ENCODE peak calls at places on chromosome 15, in six cellular contexts. One of them, this sample, is unnamed.

GRCh38 chr15:97598353-97598798 is 362.1 kb upstream of the ARRDC4 start:
- DNase-seq in GM10248: no peak
- DNase-seq in nephron progenitor cell: no peak
- DNase-seq in psoas muscle: no peak
- DNase-seq in tibial nerve: no peak
- DNase-seq in activated CD8-positive, alpha-beta T cell treated with anti-CD3 and anti-CD28 coated beads for 36 hours: no peak
- DNase-seq in this sample: no peak

GRCh38 chr15:48627260-48627969 is 18.1 kb downstream of the FBN1 start:
- DNase-seq in GM10248: no peak
- DNase-seq in activated CD8-positive, alpha-beta T cell treated with anti-CD3 and anti-CD28 coated beads for 36 hours: no peak
- DNase-seq in psoas muscle: no peak
- DNase-seq in nephron progenitor cell: no peak
- DNase-seq in tibial nerve: no peak
- DNase-seq in this sample: no peak

GRCh38 chr15:45200799-45201556 is 13.2 kb upstream of the SHF start:
- DNase-seq in nephron progenitor cell: peak; percentile 84
- DNase-seq in GM10248: no peak
- DNase-seq in activated CD8-positive, alpha-beta T cell treated with anti-CD3 and anti-CD28 coated beads for 36 hours: peak; percentile 89
- DNase-seq in psoas muscle: peak; percentile 91
- DNase-seq in tibial nerve: peak; percentile 82
- DNase-seq in this sample: no peak

GRCh38 chr15:68775671-68776476 is 44.8 kb downstream of the ANP32A start:
- DNase-seq in GM10248: no peak
- DNase-seq in tibial nerve: peak; percentile 66
- DNase-seq in nephron progenitor cell: no peak
- DNase-seq in activated CD8-positive, alpha-beta T cell treated with anti-CD3 and anti-CD28 coated beads for 36 hours: no peak
- DNase-seq in psoas muscle: peak; percentile 92
- DNase-seq in this sample: no peak

GRCh38 chr15:73175382-73175781 is 123.1 kb downstream of the NEO1 start:
- DNase-seq in activated CD8-positive, alpha-beta T cell treated with anti-CD3 and anti-CD28 coated beads for 36 hours: no peak
- DNase-seq in tibial nerve: no peak
- DNase-seq in psoas muscle: no peak
- DNase-seq in GM10248: no peak
- DNase-seq in nephron progenitor cell: no peak
- DNase-seq in this sample: no peak

GRCh38 chr15:57747206-57747605 is 40.7 kb downstream of the POLR2M start:
- DNase-seq in activated CD8-positive, alpha-beta T cell treated with anti-CD3 and anti-CD28 coated beads for 36 hours: peak; percentile 17
- DNase-seq in GM10248: peak; percentile 21
- DNase-seq in tibial nerve: no peak
- DNase-seq in psoas muscle: peak; percentile 59
- DNase-seq in nephron progenitor cell: no peak
- DNase-seq in this sample: no peak

GRCh38 chr15:83833569-83833968 is 179.6 kb downstream of the ADAMTSL3 start:
- DNase-seq in activated CD8-positive, alpha-beta T cell treated with anti-CD3 and anti-CD28 coated beads for 36 hours: no peak
- DNase-seq in nephron progenitor cell: no peak
- DNase-seq in tibial nerve: no peak
- DNase-seq in GM10248: no peak
- DNase-seq in psoas muscle: no peak
- DNase-seq in this sample: no peak

GRCh38 chr15:29656636-29657475 is 165.4 kb downstream of the TJP1 start:
- DNase-seq in activated CD8-positive, alpha-beta T cell treated with anti-CD3 and anti-CD28 coated beads for 36 hours: no peak
- DNase-seq in psoas muscle: no peak
- DNase-seq in tibial nerve: no peak
- DNase-seq in GM10248: no peak
- DNase-seq in nephron progenitor cell: peak; percentile 73
- DNase-seq in this sample: no peak

GRCh38 chr15:99315636-99316035 is 64.4 kb downstream of the LRRC28 start:
- DNase-seq in tibial nerve: no peak
- DNase-seq in activated CD8-positive, alpha-beta T cell treated with anti-CD3 and anti-CD28 coated beads for 36 hours: no peak
- DNase-seq in psoas muscle: no peak
- DNase-seq in GM10248: no peak
- DNase-seq in nephron progenitor cell: no peak
- DNase-seq in this sample: no peak

GRCh38 chr15:61227269-61228024 is 1.7 kb downstream of the RORA start:
- DNase-seq in GM10248: no peak
- DNase-seq in nephron progenitor cell: peak; percentile 70
- DNase-seq in psoas muscle: peak; percentile 57
- DNase-seq in activated CD8-positive, alpha-beta T cell treated with anti-CD3 and anti-CD28 coated beads for 36 hours: no peak
- DNase-seq in tibial nerve: no peak
- DNase-seq in this sample: peak; percentile 28

GRCh38 chr15:84611631-84612030 is 10.8 kb downstream of the ZSCAN2 start:
- DNase-seq in activated CD8-positive, alpha-beta T cell treated with anti-CD3 and anti-CD28 coated beads for 36 hours: no peak
- DNase-seq in nephron progenitor cell: no peak
- DNase-seq in GM10248: no peak
- DNase-seq in tibial nerve: no peak
- DNase-seq in psoas muscle: no peak
- DNase-seq in this sample: no peak

GRCh38 chr15:29596266-29596665 is 226.0 kb downstream of the TJP1 start:
- DNase-seq in psoas muscle: no peak
- DNase-seq in nephron progenitor cell: no peak
- DNase-seq in activated CD8-positive, alpha-beta T cell treated with anti-CD3 and anti-CD28 coated beads for 36 hours: no peak
- DNase-seq in GM10248: no peak
- DNase-seq in tibial nerve: no peak
- DNase-seq in this sample: no peak

GRCh38 chr15:64110945-64111678 is 15.3 kb downstream of the SNX1 start:
- DNase-seq in nephron progenitor cell: no peak
- DNase-seq in tibial nerve: no peak
- DNase-seq in psoas muscle: no peak
- DNase-seq in GM10248: peak; percentile 33
- DNase-seq in activated CD8-positive, alpha-beta T cell treated with anti-CD3 and anti-CD28 coated beads for 36 hours: no peak
- DNase-seq in this sample: no peak

DNA sequence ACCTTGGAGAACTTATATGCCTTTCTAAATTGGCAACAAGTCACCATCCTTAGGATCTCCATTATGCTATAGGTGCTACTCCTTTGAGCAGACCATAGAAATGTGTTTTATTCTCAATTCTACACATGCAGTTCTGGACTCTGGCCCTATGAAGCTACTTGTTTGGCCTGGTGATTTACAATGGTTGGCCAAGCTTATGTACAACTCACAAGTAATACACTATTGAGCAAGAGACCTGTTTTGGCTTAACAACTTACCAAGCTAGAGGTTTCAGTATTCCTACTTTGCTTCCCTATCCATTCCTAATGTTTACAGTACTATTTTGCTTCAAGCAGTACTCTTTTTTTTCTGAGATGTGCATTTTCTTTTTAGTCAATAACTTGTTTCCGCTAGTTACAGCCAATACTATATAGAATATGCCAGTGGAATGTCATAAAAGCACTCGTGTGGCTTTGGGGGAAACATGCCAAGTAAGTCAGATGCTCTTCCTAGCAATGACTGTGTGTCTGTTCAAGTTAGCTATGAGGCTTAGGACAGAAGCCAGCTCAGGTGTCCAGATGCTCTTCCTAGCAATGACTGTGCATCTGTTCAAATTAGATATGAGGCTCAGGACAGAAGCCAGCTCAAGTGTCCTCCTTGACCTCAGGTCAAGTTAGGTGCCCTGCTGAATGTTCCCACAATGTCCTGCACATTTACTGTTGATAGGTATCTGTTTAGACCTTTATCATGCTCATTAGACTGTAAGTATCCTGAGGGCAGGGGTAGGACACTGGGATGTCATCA is 174.8 kb upstream of the SEMA6D start:
- DNase-seq in activated CD8-positive, alpha-beta T cell treated with anti-CD3 and anti-CD28 coated beads for 36 hours: no peak
- DNase-seq in tibial nerve: no peak
- DNase-seq in psoas muscle: no peak
- DNase-seq in GM10248: no peak
- DNase-seq in nephron progenitor cell: no peak
- DNase-seq in this sample: no peak
- TF ChIP-seq CTCF in activated CD8-positive, alpha-beta T cell treated with anti-CD3 and anti-CD28 coated beads for 36 hours: no peak
- TF ChIP-seq CTCF in tibial nerve: no peak
- TF ChIP-seq CTCF in psoas muscle: no peak
- TF ChIP-seq CTCF in GM10248: no peak
- TF ChIP-seq CTCF in nephron progenitor cell: no peak
- TF ChIP-seq CTCF in this sample: no peak

GRCh38 chr15:78681306-78682012 is 40.4 kb upstream of the CHRNB4 start:
- DNase-seq in GM10248: no peak
- DNase-seq in psoas muscle: no peak
- DNase-seq in activated CD8-positive, alpha-beta T cell treated with anti-CD3 and anti-CD28 coated beads for 36 hours: no peak
- DNase-seq in tibial nerve: no peak
- DNase-seq in nephron progenitor cell: peak; percentile 32
- DNase-seq in this sample: no peak
- TF ChIP-seq CTCF in GM10248: no peak
- TF ChIP-seq CTCF in psoas muscle: no peak
- TF ChIP-seq CTCF in activated CD8-positive, alpha-beta T cell treated with anti-CD3 and anti-CD28 coated beads for 36 hours: no peak
- TF ChIP-seq CTCF in tibial nerve: no peak
- TF ChIP-seq CTCF in nephron progenitor cell: no peak
- TF ChIP-seq CTCF in this sample: no peak

GRCh38 chr15:81752149-81752942 is 293.5 kb downstream of the MEX3B start:
- DNase-seq in nephron progenitor cell: no peak
- DNase-seq in activated CD8-positive, alpha-beta T cell treated with anti-CD3 and anti-CD28 coated beads for 36 hours: no peak
- DNase-seq in GM10248: no peak
- DNase-seq in psoas muscle: peak; percentile 66
- DNase-seq in tibial nerve: peak; percentile 30
- DNase-seq in this sample: no peak

GRCh38 chr15:81749667-81750360 is 296.0 kb downstream of the MEX3B start:
- DNase-seq in activated CD8-positive, alpha-beta T cell treated with anti-CD3 and anti-CD28 coated beads for 36 hours: no peak
- DNase-seq in GM10248: no peak
- DNase-seq in psoas muscle: no peak
- DNase-seq in tibial nerve: no peak
- DNase-seq in nephron progenitor cell: no peak
- DNase-seq in this sample: no peak

GRCh38 chr15:81751321-81751720 is 294.5 kb downstream of the MEX3B start:
- DNase-seq in GM10248: no peak
- DNase-seq in activated CD8-positive, alpha-beta T cell treated with anti-CD3 and anti-CD28 coated beads for 36 hours: no peak
- DNase-seq in tibial nerve: no peak
- DNase-seq in psoas muscle: no peak
- DNase-seq in nephron progenitor cell: no peak
- DNase-seq in this sample: no peak

GRCh38 chr15:81754078-81754477 is 291.7 kb downstream of the MEX3B start:
- DNase-seq in activated CD8-positive, alpha-beta T cell treated with anti-CD3 and anti-CD28 coated beads for 36 hours: no peak
- DNase-seq in nephron progenitor cell: no peak
- DNase-seq in psoas muscle: no peak
- DNase-seq in tibial nerve: no peak
- DNase-seq in GM10248: no peak
- DNase-seq in this sample: no peak

DNA sequence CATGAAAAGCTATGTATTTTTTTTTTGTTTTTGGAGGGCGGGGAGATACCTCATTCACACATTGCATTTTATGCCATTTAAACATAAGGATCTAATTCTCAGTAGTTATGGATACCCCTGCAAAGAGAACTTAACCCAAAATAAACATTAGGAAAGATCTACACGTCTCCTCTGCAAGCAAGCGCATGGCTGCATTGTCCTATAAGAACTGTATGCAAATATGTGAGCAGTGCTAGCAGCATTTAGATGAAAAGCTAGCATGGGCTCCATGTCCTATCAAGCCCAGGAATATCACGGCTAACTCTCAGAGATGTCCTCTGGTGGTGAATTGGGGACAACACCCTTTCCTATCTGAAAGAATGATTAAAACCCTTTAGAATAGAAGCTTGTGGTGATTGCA is 292.8 kb downstream of the MEX3B start:
- DNase-seq in activated CD8-positive, alpha-beta T cell treated with anti-CD3 and anti-CD28 coated beads for 36 hours: no peak
- DNase-seq in tibial nerve: no peak
- DNase-seq in psoas muscle: no peak
- DNase-seq in GM10248: no peak
- DNase-seq in nephron progenitor cell: no peak
- DNase-seq in this sample: no peak
- TF ChIP-seq CTCF in activated CD8-positive, alpha-beta T cell treated with anti-CD3 and anti-CD28 coated beads for 36 hours: no peak
- TF ChIP-seq CTCF in tibial nerve: no peak
- TF ChIP-seq CTCF in psoas muscle: no peak
- TF ChIP-seq CTCF in GM10248: no peak
- TF ChIP-seq CTCF in nephron progenitor cell: no peak
- TF ChIP-seq CTCF in this sample: no peak

GRCh38 chr15:49832421-49832980 is 211.7 kb downstream of the DTWD1 start:
- DNase-seq in activated CD8-positive, alpha-beta T cell treated with anti-CD3 and anti-CD28 coated beads for 36 hours: no peak
- DNase-seq in psoas muscle: no peak
- DNase-seq in tibial nerve: no peak
- DNase-seq in nephron progenitor cell: peak; percentile 7
- DNase-seq in GM10248: no peak
- DNase-seq in this sample: no peak
- TF ChIP-seq CTCF in activated CD8-positive, alpha-beta T cell treated with anti-CD3 and anti-CD28 coated beads for 36 hours: no peak
- TF ChIP-seq CTCF in psoas muscle: no peak
- TF ChIP-seq CTCF in tibial nerve: no peak
- TF ChIP-seq CTCF in nephron progenitor cell: peak; percentile 29
- TF ChIP-seq CTCF in GM10248: no peak
- TF ChIP-seq CTCF in this sample: no peak

DNA sequence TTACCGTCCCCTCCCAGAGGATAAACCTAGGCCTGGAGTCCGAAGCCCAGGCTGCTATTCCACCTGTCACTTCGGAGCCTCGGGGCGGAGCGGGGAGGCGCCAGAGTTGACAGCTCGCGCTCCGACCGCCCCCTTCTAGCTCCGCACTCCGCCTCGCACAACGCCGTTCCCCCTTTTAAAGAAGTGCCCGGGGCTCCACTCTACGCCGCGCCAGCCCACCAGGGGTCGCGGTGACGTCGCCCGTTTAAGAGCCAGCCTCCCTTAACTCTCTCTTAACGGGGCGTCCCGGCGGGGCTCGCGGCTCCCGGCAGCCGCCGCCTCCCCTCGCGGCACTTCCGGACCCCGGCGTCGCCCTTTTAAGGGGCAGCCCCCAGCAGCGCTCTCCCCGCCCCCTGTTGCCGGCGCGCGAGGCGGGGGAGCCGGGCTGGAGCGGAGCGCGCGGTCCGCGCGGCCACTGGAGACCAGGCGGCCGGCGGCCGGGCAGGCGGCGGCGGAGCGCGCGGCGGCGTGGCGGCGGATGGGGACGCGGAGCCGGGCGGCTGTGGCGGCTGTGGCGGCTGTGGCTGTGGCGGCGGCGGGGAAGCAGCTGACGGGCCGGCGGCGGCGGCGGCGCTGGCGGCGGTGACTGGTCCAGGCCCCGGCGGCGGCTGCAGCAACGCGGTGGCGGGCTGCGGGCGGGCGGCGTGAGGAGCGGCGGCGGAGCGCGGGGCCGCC is at the start of gene INAFM2:
- DNase-seq in nephron progenitor cell: peak; percentile 94
- DNase-seq in tibial nerve: peak; percentile 62
- DNase-seq in psoas muscle: peak; percentile 96
- DNase-seq in activated CD8-positive, alpha-beta T cell treated with anti-CD3 and anti-CD28 coated beads for 36 hours: peak; percentile 95
- DNase-seq in GM10248: peak; percentile 96
- DNase-seq in this sample: peak; percentile 98
- TF ChIP-seq CTCF in nephron progenitor cell: peak; percentile 65
- TF ChIP-seq CTCF in tibial nerve: peak; percentile 89
- TF ChIP-seq CTCF in psoas muscle: peak; percentile 68
- TF ChIP-seq CTCF in activated CD8-positive, alpha-beta T cell treated with anti-CD3 and anti-CD28 coated beads for 36 hours: peak; percentile 64
- TF ChIP-seq CTCF in GM10248: peak; percentile 40
- TF ChIP-seq CTCF in this sample: peak; percentile 40

GRCh38 chr15:88805031-88805780 is 2.0 kb downstream of the ACAN start:
- DNase-seq in nephron progenitor cell: no peak
- DNase-seq in psoas muscle: no peak
- DNase-seq in tibial nerve: no peak
- DNase-seq in GM10248: no peak
- DNase-seq in activated CD8-positive, alpha-beta T cell treated with anti-CD3 and anti-CD28 coated beads for 36 hours: peak; percentile 40
- DNase-seq in this sample: no peak
- TF ChIP-seq CTCF in nephron progenitor cell: no peak
- TF ChIP-seq CTCF in psoas muscle: no peak
- TF ChIP-seq CTCF in tibial nerve: no peak
- TF ChIP-seq CTCF in GM10248: no peak
- TF ChIP-seq CTCF in activated CD8-positive, alpha-beta T cell treated with anti-CD3 and anti-CD28 coated beads for 36 hours: peak; percentile 10
- TF ChIP-seq CTCF in this sample: peak; percentile 28

DNA sequence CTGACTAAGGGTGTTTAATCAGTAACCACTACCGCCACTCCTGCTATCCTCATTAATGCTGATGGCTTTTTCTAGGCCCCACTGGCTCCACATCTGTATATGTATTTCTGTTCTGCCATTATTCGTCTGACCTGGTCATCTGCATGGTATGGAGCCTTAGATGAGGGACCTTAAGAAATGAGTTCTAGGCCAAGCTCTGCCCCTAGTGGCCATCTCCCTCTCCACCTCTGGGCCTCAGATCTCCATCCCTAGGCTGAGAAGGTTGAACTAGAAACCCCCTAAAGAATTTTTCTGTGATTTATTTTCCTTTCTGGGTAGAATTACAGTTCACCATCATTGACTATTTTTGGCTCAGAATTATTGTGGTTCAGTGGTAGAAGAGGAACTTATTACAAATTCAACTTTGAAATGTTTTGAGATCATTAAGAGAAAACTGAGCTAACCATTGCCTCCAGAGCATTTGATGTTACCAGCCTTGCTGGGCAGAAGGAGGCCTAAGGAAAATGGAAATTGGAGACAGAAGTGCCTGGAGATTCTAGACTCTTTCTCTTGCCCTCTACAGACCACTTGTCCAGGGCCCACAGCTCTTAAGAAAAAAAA is 325.2 kb upstream of the NR2E3 start:
- DNase-seq in GM10248: peak; percentile 17
- DNase-seq in activated CD8-positive, alpha-beta T cell treated with anti-CD3 and anti-CD28 coated beads for 36 hours: no peak
- DNase-seq in psoas muscle: no peak
- DNase-seq in tibial nerve: no peak
- DNase-seq in nephron progenitor cell: no peak
- DNase-seq in this sample: peak; percentile 24
- TF ChIP-seq CTCF in GM10248: peak; percentile 33
- TF ChIP-seq CTCF in activated CD8-positive, alpha-beta T cell treated with anti-CD3 and anti-CD28 coated beads for 36 hours: peak; percentile 30
- TF ChIP-seq CTCF in psoas muscle: peak; percentile 17
- TF ChIP-seq CTCF in tibial nerve: no peak
- TF ChIP-seq CTCF in nephron progenitor cell: peak; percentile 26
- TF ChIP-seq CTCF in this sample: peak; percentile 22

This sample was measured in GM13976.